ENCODE peak calls at places on chromosome 2, in four cellular contexts. K, E, Q and S are unnamed samples. For H3K36me3 and H3K4me1, the result is how much of the 10 kb centered on the place peaks cover.

GRCh38 chr2:226208726-226209125 is 590.9 kb downstream of the IRS1 start:
- DNase-seq in K (no peak), E (no peak), Q (no peak), S (no peak)

GRCh38 chr2:223055836-223056235 is 3.8 kb downstream of the KCNE4 start:
- DNase-seq in K (no peak), E (peak), Q (no peak), S (no peak)

GRCh38 chr2:1690056-1690775 is 54.1 kb downstream of the PXDN start:
- DNase-seq in K (no peak), E (no peak), Q (no peak), S (no peak)

GRCh38 chr2:101704046-101704466 is 6.5 kb downstream of the MAP4K4 start:
- DNase-seq in K (peak), E (peak), Q (no peak), S (no peak)

GRCh38 chr2:75476778-75477177 is 84.0 kb downstream of the EVA1A start:
- DNase-seq in K (no peak), E (no peak), Q (no peak), S (no peak)

GRCh38 chr2:192288290-192288689 is 93.6 kb upstream of the TMEFF2 start:
- DNase-seq in K (no peak), E (no peak), Q (no peak), S (no peak)

GRCh38 chr2:1707771-1708351 is 36.5 kb downstream of the PXDN start:
- DNase-seq in K (no peak), E (peak), Q (no peak), S (no peak)

GRCh38 chr2:157898591-157898996 is 22.5 kb upstream of the ACVR1 start:
- DNase-seq in K (no peak), E (no peak), Q (peak), S (peak)

GRCh38 chr2:11505652-11506610 is 27.9 kb upstream of the GREB1 start:
- DNase-seq in K (no peak), E (no peak), Q (peak), S (no peak)

GRCh38 chr2:149613712-149614111 is 26.1 kb upstream of the MMADHC start:
- DNase-seq in K (no peak), E (no peak), Q (no peak), S (no peak)

GRCh38 chr2:96207073-96207777 is 1.4 kb downstream of the STARD7 start:
- DNase-seq in K (no peak), E (no peak), Q (no peak), S (peak)

GRCh38 chr2:26606847-26607190 is 34.3 kb downstream of the CIB4 start:
- DNase-seq in K (no peak), E (no peak), Q (peak), S (no peak)

GRCh38 chr2:3575534-3576324 is 669 bp downstream of the RPS7 start:
- DNase-seq in K (peak), E (no peak), Q (no peak), S (peak)

GRCh38 chr2:137173514-137173913 is 408.2 kb downstream of the THSD7B start:
- DNase-seq in K (no peak), E (no peak), Q (no peak), S (no peak)

GRCh38 chr2:208265371-208265806 is 666 bp upstream of the PIKFYVE start:
- DNase-seq in K (peak), E (peak), Q (no peak), S (peak)

GRCh38 chr2:128384446-128384845 is 65.8 kb upstream of the HS6ST1 start:
- DNase-seq in K (no peak), E (no peak), Q (no peak), S (no peak)

GRCh38 chr2:85413592-85414421 is 3.6 kb upstream of the CAPG start:
- DNase-seq in K (no peak), E (peak), Q (no peak), S (no peak)

GRCh38 chr2:10972683-10973433 is 61.1 kb downstream of the KCNF1 start:
- DNase-seq in K (no peak), E (no peak), Q (no peak), S (no peak)

GRCh38 chr2:134035605-134036370 is 218.1 kb upstream of the MGAT5 start:
- DNase-seq in K (no peak), E (no peak), Q (no peak), S (no peak)

GRCh38 chr2:29810956-29811355 is 110.4 kb downstream of the ALK start:
- DNase-seq in K (no peak), E (no peak), Q (no peak), S (no peak)

GRCh38 chr2:224142397-224143312 is 103.6 kb upstream of the SERPINE2 start:
- DNase-seq in K (no peak), E (no peak), Q (no peak), S (no peak)

GRCh38 chr2:2530334-2530733 is 199.3 kb upstream of the MYT1L start:
- DNase-seq in K (no peak), E (no peak), Q (no peak), S (no peak)

GRCh38 chr2:66565291-66565690 is 130.4 kb downstream of the MEIS1 start:
- DNase-seq in K (no peak), E (no peak), Q (no peak), S (no peak)

GRCh38 chr2:26820932-26821331 is 27.0 kb upstream of the DPYSL5 start:
- DNase-seq in K (no peak), E (no peak), Q (no peak), S (no peak)

GRCh38 chr2:241706539-241706938 is 4.7 kb downstream of the ING5 start:
- DNase-seq in K (no peak), E (no peak), Q (no peak), S (no peak)

GRCh38 chr2:106638043-106638442 is 150.9 kb downstream of the CD8B2 start:
- DNase-seq in K (no peak), E (no peak), Q (no peak), S (no peak)

GRCh38 chr2:850429-850828 is 100.2 kb upstream of the SNTG2 start:
- DNase-seq in K (no peak), E (no peak), Q (no peak), S (no peak)

GRCh38 chr2:160241251-160242137 is 41.4 kb upstream of the ITGB6 start:
- DNase-seq in K (no peak), E (peak), Q (peak), S (no peak)

GRCh38 chr2:95043300-95043786 is 17.8 kb downstream of the MAL start:
- DNase-seq in K (peak), E (peak), Q (no peak), S (no peak)

GRCh38 chr2:170323743-170324142 is 145.8 kb downstream of the MYO3B start:
- DNase-seq in K (no peak), E (no peak), Q (no peak), S (no peak)

DNA sequence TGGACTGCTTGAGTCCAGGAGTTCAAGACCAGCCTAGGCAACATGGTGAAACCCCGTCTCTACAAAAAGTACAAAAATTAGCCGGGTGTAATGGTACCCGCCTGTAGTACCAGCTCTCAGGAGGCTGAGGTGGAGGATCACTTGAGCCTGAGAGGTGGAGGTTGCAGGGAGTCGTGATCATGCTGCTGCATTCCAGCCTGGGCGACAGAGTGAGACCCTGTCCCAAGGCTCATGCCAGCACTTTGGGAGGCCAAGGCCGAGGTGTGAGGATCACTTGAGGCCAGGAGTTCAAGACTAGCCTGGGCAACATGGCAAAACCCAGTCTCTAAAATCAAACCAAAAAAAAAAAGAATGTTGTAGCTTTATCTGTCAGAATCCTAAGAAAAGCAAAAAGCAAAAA is 25.4 kb downstream of the SMC6 start:
- DNase-seq in K (no peak), E (no peak), Q (no peak), S (no peak)
- H3K36me3 ChIP-seq in K (under half), E (under half), Q (under half), S (under half)

GRCh38 chr2:62812921-62813825 is 107.7 kb downstream of the EHBP1 start:
- DNase-seq in K (no peak), E (no peak), Q (no peak), S (no peak)

GRCh38 chr2:62822549-62822948 is 117.0 kb downstream of the EHBP1 start:
- DNase-seq in K (no peak), E (no peak), Q (no peak), S (no peak)

GRCh38 chr2:62817995-62818713 is 112.6 kb downstream of the EHBP1 start:
- DNase-seq in K (no peak), E (no peak), Q (no peak), S (no peak)

GRCh38 chr2:62814132-62814531 is 108.6 kb downstream of the EHBP1 start:
- DNase-seq in K (no peak), E (no peak), Q (no peak), S (no peak)

GRCh38 chr2:62817348-62817747 is 111.8 kb downstream of the EHBP1 start:
- DNase-seq in K (no peak), E (no peak), Q (no peak), S (no peak)
- H3K27ac ChIP-seq in K (no peak), E (no peak), Q (no peak), S (no peak)

GRCh38 chr2:68369340-68369734 is 4.3 kb downstream of the PLEK start:
- DNase-seq in K (no peak), E (no peak), Q (no peak), S (no peak)

GRCh38 chr2:68371581-68371980 is 6.5 kb downstream of the PLEK start:
- DNase-seq in K (no peak), E (no peak), Q (no peak), S (no peak)

GRCh38 chr2:68371138-68371537 is 6.1 kb downstream of the PLEK start:
- DNase-seq in K (no peak), E (no peak), Q (no peak), S (no peak)

GRCh38 chr2:68374184-68374583 is 9.1 kb downstream of the PLEK start:
- DNase-seq in K (no peak), E (no peak), Q (no peak), S (no peak)

DNA sequence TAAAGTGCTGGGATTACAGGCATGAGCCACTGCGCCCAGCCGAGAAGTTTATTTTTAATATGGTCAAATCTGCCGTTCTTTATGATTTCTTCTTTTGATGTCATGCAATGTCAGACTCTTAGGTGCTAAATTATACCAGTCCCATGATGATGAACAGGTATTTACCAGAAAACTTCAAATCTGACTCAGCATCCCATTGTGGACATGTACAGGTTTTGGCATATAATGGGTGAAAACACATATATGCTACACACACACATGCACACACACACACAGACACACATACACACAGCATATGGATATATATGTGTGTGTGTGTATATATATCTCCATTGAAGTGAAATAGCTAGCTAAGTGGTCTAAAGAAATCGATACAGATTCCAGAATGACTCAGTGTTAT is 7.4 kb downstream of the PLEK start:
- DNase-seq in K (no peak), E (no peak), Q (no peak), S (no peak)
- H3K4me1 ChIP-seq in K (half or more), E (under half), Q (under half), S (under half)

DNA sequence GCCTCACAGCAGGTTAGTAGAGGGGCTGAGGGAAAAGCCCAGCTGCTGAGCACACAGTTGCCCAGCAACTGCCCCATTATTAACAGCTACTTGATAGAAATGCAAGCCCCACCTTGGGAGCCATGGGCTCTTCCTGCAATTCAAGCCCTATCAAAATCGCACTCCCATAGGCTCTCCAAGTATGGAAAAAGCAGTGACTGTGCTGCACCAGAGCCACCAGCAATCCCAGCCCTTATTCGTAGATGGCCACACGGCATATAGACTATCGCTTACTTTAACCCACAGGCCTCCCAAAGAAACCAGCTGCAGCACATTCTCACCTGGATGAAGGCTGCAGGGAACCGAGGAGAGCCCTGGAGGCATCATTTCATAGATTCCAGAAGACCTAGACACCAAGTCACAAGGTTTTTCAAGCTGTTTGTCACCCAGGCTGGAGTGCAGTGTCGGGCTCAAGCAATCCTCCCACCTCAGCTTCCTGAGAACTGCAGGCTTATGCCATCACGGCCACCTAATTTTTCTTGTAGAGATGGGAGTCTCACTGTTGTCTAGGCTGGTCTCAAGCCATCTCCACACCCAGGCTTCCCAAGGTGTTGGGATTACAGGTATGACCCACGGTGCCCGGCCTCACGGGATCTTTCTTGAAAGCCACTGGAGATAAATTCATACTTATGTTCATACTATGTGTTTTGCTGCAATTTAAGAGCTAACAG is 11.3 kb downstream of the NCL start:
- DNase-seq in K (no peak), E (no peak), Q (no peak), S (peak)
- H3K36me3 ChIP-seq in K (under half), E (under half), Q (under half), S (half or more)

GRCh38 chr2:231686192-231687100 is 21.9 kb upstream of the PTMA start:
- DNase-seq in K (no peak), E (no peak), Q (no peak), S (no peak)
- H3K27ac ChIP-seq in K (no peak), E (no peak), Q (peak), S (no peak)

GRCh38 chr2:20171445-20171977 is 53.4 kb downstream of the SDC1 start:
- DNase-seq in K (no peak), E (no peak), Q (no peak), S (no peak)
- H3K4me1 ChIP-seq in K (under half), E (under half), Q (under half), S (under half)

GRCh38 chr2:79621755-79622154 is 108.9 kb downstream of the CTNNA2 start:
- DNase-seq in K (no peak), E (no peak), Q (no peak), S (no peak)

GRCh38 chr2:79621252-79621651 is 108.4 kb downstream of the CTNNA2 start:
- DNase-seq in K (no peak), E (no peak), Q (no peak), S (no peak)

GRCh38 chr2:79619976-79620375 is 107.1 kb downstream of the CTNNA2 start:
- DNase-seq in K (no peak), E (no peak), Q (no peak), S (no peak)

GRCh38 chr2:79620679-79621078 is 107.8 kb downstream of the CTNNA2 start:
- DNase-seq in K (no peak), E (no peak), Q (no peak), S (no peak)

DNA sequence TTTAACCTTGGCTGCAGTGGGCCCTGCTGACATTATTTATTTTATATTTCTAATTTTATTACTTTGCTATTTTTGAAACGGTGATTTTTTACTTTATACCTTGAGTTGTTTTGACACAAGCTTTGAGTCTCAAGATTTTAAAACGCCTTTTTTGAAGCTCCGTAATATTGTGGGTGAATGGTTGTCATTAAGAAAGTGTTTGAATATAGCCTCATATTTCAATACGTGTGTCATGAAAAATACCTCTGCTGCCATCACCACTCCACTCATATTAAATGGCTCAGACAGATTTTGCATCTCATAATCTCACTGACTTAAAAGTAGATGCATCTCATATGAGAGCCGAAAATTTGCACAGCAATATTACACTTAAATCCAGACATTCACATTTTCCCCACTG is 106.6 kb downstream of the CTNNA2 start:
- DNase-seq in K (no peak), E (no peak), Q (no peak), S (no peak)
- H3K36me3 ChIP-seq in K (under half), E (under half), Q (under half), S (under half)

GRCh38 chr2:174120346-174120745 is 128.0 kb downstream of the OLA1 start:
- DNase-seq in K (no peak), E (no peak), Q (peak), S (no peak)

GRCh38 chr2:174122185-174122584 is 126.1 kb downstream of the OLA1 start:
- DNase-seq in K (no peak), E (no peak), Q (no peak), S (no peak)

GRCh38 chr2:174121612-174122011 is 126.7 kb downstream of the OLA1 start:
- DNase-seq in K (no peak), E (no peak), Q (peak), S (no peak)

GRCh38 chr2:174121178-174121577 is 127.2 kb downstream of the OLA1 start:
- DNase-seq in K (no peak), E (no peak), Q (peak), S (no peak)

GRCh38 chr2:174117951-174118930 is 130.1 kb downstream of the OLA1 start:
- DNase-seq in K (no peak), E (no peak), Q (peak), S (no peak)
- H3K27ac ChIP-seq in K (no peak), E (no peak), Q (peak), S (no peak)

DNA sequence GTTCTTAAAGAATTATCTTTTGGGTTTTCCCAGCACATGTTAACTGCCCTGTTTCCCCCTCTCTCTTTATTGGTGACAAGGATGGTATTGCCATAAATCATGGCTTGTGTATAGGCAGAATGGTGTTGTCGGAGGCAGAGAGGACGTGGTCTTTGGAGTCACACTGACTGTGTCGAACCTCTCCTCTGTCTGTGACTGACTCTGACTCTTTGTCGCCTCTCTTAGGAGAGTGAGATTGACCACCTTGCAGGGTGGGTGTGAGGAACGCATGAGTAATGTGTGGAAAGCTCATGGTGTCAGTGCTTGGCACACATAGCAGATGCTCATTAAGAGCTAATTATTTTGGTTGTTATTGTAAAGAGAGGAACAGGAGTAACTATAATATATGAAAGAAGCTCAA is 145.6 kb downstream of the TTC27 start:
- DNase-seq in K (no peak), E (no peak), Q (no peak), S (no peak)
- H3K4me1 ChIP-seq in K (under half), E (under half), Q (under half), S (under half)